ENCODE peak calls at places on chromosomes 4 and X, in ten cellular contexts. E is cardiac muscle cell; H is CD8-positive, alpha-beta memory T cell; K is heart left ventricle; O is GM23248; R is IMR-90; Z is CD4-positive, alpha-beta memory T cell; C is fibroblast of lung; V is GM23338; Q is H7. F is an unnamed sample.

GRCh38 chr4:182906786-182907185 is 10.4 kb downstream of the DCTD start:
- DNase-seq in E (no peak), H (no peak), K (no peak), O (no peak), R (peak; percentile 72), Z (no peak), C (no peak), V (no peak), Q (no peak), F (no peak)

GRCh38 chr4:24007740-24008348 is 118.0 kb upstream of the PPARGC1A start:
- DNase-seq in E (no peak), H (no peak), K (no peak), O (no peak), R (no peak), Z (no peak), C (no peak), V (no peak), Q (no peak), F (no peak)

GRCh38 chrX:136251042-136251991 is at the start of gene MAP7D3:
- DNase-seq in E (peak; percentile 76), H (peak; percentile 70), K (peak; percentile 74), O (peak; percentile 80), R (peak; percentile 33), Z (peak; percentile 73), C (peak; percentile 35), V (peak; percentile 78), Q (peak; percentile 89), F (no peak)

GRCh38 chr4:129738175-129738574 is 642.2 kb downstream of the C4orf33 start:
- DNase-seq in E (no peak), H (no peak), K (no peak), O (no peak), R (no peak), Z (no peak), C (no peak), V (no peak), Q (no peak), F (no peak)

GRCh38 chr4:186723207-186724047 is at the start of gene FAT1:
- DNase-seq in E (peak; percentile 91), H (no peak), K (peak; percentile 79), O (peak; percentile 90), R (peak; percentile 71), Z (no peak), C (peak; percentile 86), V (peak; percentile 79), Q (peak; percentile 91), F (no peak)

GRCh38 chr4:127479031-127479622 is 153.6 kb upstream of the INTU start:
- DNase-seq in E (peak; percentile 48), H (no peak), K (no peak), O (peak; percentile 67), R (peak; percentile 52), Z (no peak), C (peak; percentile 32), V (peak; percentile 76), Q (peak; percentile 13), F (peak; percentile 18)

GRCh38 chr4:159549092-159549491 is 446.2 kb downstream of the RAPGEF2 start:
- DNase-seq in E (no peak), H (no peak), K (no peak), O (peak; percentile 67), R (peak; percentile 1), Z (no peak), C (peak; percentile 74), V (no peak), Q (no peak), F (no peak)

GRCh38 chrX:49137492-49137891 is 14.0 kb upstream of the GPKOW start:
- DNase-seq in E (no peak), H (no peak), K (peak; percentile 40), O (no peak), R (no peak), Z (no peak), C (no peak), V (no peak), Q (no peak), F (no peak)

GRCh38 chr4:147088141-147088540 is 142.5 kb upstream of the TTC29 start:
- DNase-seq in E (no peak), H (no peak), K (no peak), O (peak; percentile 43), R (peak; percentile 16), Z (no peak), C (no peak), V (no peak), Q (no peak), F (no peak)

GRCh38 chr4:174061026-174061425 is 222.4 kb downstream of the FBXO8 start:
- DNase-seq in E (no peak), H (no peak), K (no peak), O (no peak), R (no peak), Z (no peak), C (no peak), V (no peak), Q (no peak), F (no peak)

GRCh38 chrX:137425273-137425902 is 140.5 kb upstream of the ZIC3 start:
- DNase-seq in E (peak; percentile 5), H (no peak), K (no peak), O (no peak), R (no peak), Z (no peak), C (no peak), V (peak; percentile 31), Q (peak; percentile 46), F (no peak)
- H3K27me3 ChIP-seq in E (peaks cover 69% of the 10 kb centered on the region), H (peaks cover 14% of the 10 kb centered on the region), K (peaks cover 15% of the 10 kb centered on the region), O (peaks cover 4% of the 10 kb centered on the region), R (peaks cover 17% of the 10 kb centered on the region), Z (peaks cover 4% of the 10 kb centered on the region), C (peaks cover 3% of the 10 kb centered on the region), V (peaks cover 83% of the 10 kb centered on the region), Q (peaks cover 56% of the 10 kb centered on the region), F (peaks cover 11% of the 10 kb centered on the region)

GRCh38 chr4:111210576-111210975 is 587.7 kb upstream of the PITX2 start:
- DNase-seq in E (no peak), H (no peak), K (no peak), O (no peak), R (no peak), Z (no peak), C (no peak), V (no peak), Q (no peak), F (no peak)

GRCh38 chr4:111214371-111214770 is 591.5 kb upstream of the PITX2 start:
- DNase-seq in E (no peak), H (no peak), K (no peak), O (no peak), R (no peak), Z (no peak), C (no peak), V (no peak), Q (no peak), F (no peak)

GRCh38 chr4:111213520-111213919 is 590.6 kb upstream of the PITX2 start:
- DNase-seq in E (no peak), H (no peak), K (no peak), O (peak; percentile 49), R (no peak), Z (no peak), C (no peak), V (no peak), Q (no peak), F (no peak)

GRCh38 chr4:111208970-111209369 is 586.1 kb upstream of the PITX2 start:
- DNase-seq in E (no peak), H (no peak), K (no peak), O (no peak), R (no peak), Z (no peak), C (no peak), V (peak; percentile 61), Q (peak; percentile 1), F (peak; percentile 2)

DNA sequence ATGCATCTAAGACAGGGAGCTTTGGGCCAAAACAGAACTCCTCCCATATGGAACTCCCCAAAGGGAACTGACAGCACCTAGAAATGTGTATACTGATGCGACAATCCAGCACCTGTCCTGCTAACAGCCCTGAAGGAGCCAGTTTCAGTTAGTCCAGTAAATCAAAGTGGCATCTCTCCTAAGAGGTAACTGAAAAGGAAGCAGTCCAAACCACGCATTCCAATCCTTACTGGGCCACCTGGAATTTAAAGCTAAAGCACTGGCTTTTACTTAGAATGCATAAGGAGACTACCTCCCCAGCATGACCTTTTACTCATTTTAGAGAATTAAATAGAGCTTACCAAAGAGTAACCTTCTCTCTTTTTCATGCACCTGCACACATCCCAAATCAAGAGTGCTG is 586.8 kb upstream of the PITX2 start:
- DNase-seq in E (no peak), H (no peak), K (no peak), O (no peak), R (no peak), Z (no peak), C (no peak), V (peak; percentile 70), Q (peak; percentile 0), F (peak; percentile 11)
- H3K27me3 ChIP-seq in E (no peaks in the 10 kb centered on the region), H (no peaks in the 10 kb centered on the region), K (no peaks in the 10 kb centered on the region), O (no peaks in the 10 kb centered on the region), R (no peaks in the 10 kb centered on the region), Z (no peaks in the 10 kb centered on the region), C (no peaks in the 10 kb centered on the region), V (no peaks in the 10 kb centered on the region), Q (no peaks in the 10 kb centered on the region), F (no peaks in the 10 kb centered on the region)

DNA sequence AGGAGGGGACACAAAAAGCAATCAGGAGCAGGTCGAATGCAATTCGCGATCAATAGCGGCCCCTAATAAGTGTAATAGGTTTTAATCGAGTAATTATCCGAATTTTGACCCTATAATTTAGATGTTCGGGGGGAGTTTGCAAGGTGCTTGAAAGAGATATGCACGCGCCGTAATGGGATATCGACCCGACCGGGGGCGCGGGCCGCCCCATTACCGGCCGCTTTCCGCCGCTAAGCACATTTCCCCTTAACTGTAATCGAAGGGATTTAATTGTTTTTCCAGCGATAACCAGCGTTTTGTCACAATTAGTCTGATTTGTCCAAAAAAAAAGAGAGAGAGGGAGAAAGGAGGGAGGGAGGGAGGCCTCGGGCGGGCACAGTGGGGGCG is 1.0 kb downstream of the NKX1-1 start:
- DNase-seq in E (no peak), H (no peak), K (no peak), O (no peak), R (no peak), Z (no peak), C (no peak), V (no peak), Q (no peak), F (no peak)
- H3K27me3 ChIP-seq in E (peaks cover 100% of the 10 kb centered on the region), H (peaks cover 17% of the 10 kb centered on the region), K (peaks cover 97% of the 10 kb centered on the region), O (peaks cover 70% of the 10 kb centered on the region), R (peaks cover 86% of the 10 kb centered on the region), Z (peaks cover 12% of the 10 kb centered on the region), C (peaks cover 60% of the 10 kb centered on the region), V (peaks cover 99% of the 10 kb centered on the region), Q (peaks cover 81% of the 10 kb centered on the region), F (peaks cover 100% of the 10 kb centered on the region)

DNA sequence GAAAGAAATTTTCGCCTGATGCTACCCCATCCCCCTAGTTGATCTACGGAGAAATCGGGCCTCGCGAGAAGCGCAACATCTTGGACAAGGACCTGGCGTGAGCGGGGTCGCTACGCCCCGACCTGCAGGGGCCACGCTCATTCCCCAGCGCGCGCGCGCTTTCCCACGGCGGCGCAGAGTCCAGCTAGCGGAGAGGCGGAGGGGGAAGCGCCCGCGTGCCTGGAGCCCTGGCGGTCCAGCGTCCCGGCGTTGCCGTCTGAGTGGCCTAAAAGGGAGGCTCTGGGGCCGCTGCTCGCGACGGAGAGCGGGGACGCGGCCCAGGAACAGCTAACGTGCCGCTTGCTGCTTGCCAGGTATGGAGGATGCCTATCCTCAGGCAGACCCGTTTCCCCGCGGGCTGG is 6.0 kb upstream of the SOX3 start:
- DNase-seq in E (no peak), H (no peak), K (no peak), O (no peak), R (no peak), Z (no peak), C (no peak), V (peak; percentile 39), Q (peak; percentile 78), F (no peak)
- H3K27me3 ChIP-seq in E (peaks cover 96% of the 10 kb centered on the region), H (no peaks in the 10 kb centered on the region), K (peaks cover 6% of the 10 kb centered on the region), O (peaks cover 44% of the 10 kb centered on the region), R (peaks cover 45% of the 10 kb centered on the region), Z (no peaks in the 10 kb centered on the region), C (peaks cover 26% of the 10 kb centered on the region), V (peaks cover 68% of the 10 kb centered on the region), Q (peaks cover 63% of the 10 kb centered on the region), F (peaks cover 54% of the 10 kb centered on the region)

GRCh38 chrX:132842839-132843238 is 115.6 kb downstream of the HS6ST2 start:
- DNase-seq in E (no peak), H (no peak), K (no peak), O (no peak), R (no peak), Z (no peak), C (no peak), V (no peak), Q (no peak), F (no peak)
- H3K27me3 ChIP-seq in E (no peaks in the 10 kb centered on the region), H (no peaks in the 10 kb centered on the region), K (no peaks in the 10 kb centered on the region), O (no peaks in the 10 kb centered on the region), R (no peaks in the 10 kb centered on the region), Z (no peaks in the 10 kb centered on the region), C (no peaks in the 10 kb centered on the region), V (no peaks in the 10 kb centered on the region), Q (no peaks in the 10 kb centered on the region), F (no peaks in the 10 kb centered on the region)